ENCODE peak calls at places on chromosomes 3 and 15, in eight cellular contexts. One of them, this sample, is unnamed.

GRCh38 chr15:56942118-56942517 is 23.7 kb downstream of the TCF12 start:
- DNase-seq in PC-3: no peak
- DNase-seq in hepatocyte: no peak
- DNase-seq in HCT116: no peak
- DNase-seq in SK-N-SH: no peak
- DNase-seq in MM.1S: no peak
- DNase-seq in neural progenitor cell: no peak
- DNase-seq in OCI-LY7: no peak
- DNase-seq in this sample: no peak

GRCh38 chr3:193816656-193817311 is 223.8 kb downstream of the OPA1 start:
- DNase-seq in neural progenitor cell: peak; percentile 94
- DNase-seq in SK-N-SH: peak; percentile 67
- DNase-seq in MM.1S: no peak
- DNase-seq in hepatocyte: peak; percentile 85
- DNase-seq in PC-3: no peak
- DNase-seq in HCT116: no peak
- DNase-seq in OCI-LY7: no peak
- DNase-seq in this sample: peak; percentile 49

GRCh38 chr3:36514171-36514570 is 133.9 kb downstream of the STAC start:
- DNase-seq in OCI-LY7: no peak
- DNase-seq in hepatocyte: no peak
- DNase-seq in SK-N-SH: no peak
- DNase-seq in neural progenitor cell: no peak
- DNase-seq in PC-3: peak; percentile 36
- DNase-seq in MM.1S: no peak
- DNase-seq in HCT116: no peak
- DNase-seq in this sample: peak; percentile 13

GRCh38 chr3:139533781-139534443 is 5.6 kb downstream of the RBP1 start:
- DNase-seq in SK-N-SH: peak; percentile 71
- DNase-seq in hepatocyte: peak; percentile 30
- DNase-seq in HCT116: peak; percentile 69
- DNase-seq in MM.1S: no peak
- DNase-seq in neural progenitor cell: no peak
- DNase-seq in PC-3: peak; percentile 74
- DNase-seq in OCI-LY7: no peak
- DNase-seq in this sample: peak; percentile 13

GRCh38 chr15:26201177-26201858 is 338.2 kb upstream of the ATP10A start:
- DNase-seq in hepatocyte: no peak
- DNase-seq in OCI-LY7: no peak
- DNase-seq in SK-N-SH: no peak
- DNase-seq in HCT116: no peak
- DNase-seq in neural progenitor cell: peak; percentile 12
- DNase-seq in MM.1S: no peak
- DNase-seq in PC-3: no peak
- DNase-seq in this sample: no peak

GRCh38 chr3:131338948-131339640 is 42.5 kb upstream of the NUDT16 start:
- DNase-seq in HCT116: no peak
- DNase-seq in neural progenitor cell: no peak
- DNase-seq in OCI-LY7: no peak
- DNase-seq in PC-3: no peak
- DNase-seq in SK-N-SH: no peak
- DNase-seq in MM.1S: no peak
- DNase-seq in hepatocyte: no peak
- DNase-seq in this sample: peak; percentile 49

GRCh38 chr3:10707984-10708868 is 107.8 kb upstream of the SLC6A11 start:
- DNase-seq in neural progenitor cell: peak; percentile 22
- DNase-seq in PC-3: no peak
- DNase-seq in HCT116: no peak
- DNase-seq in OCI-LY7: no peak
- DNase-seq in MM.1S: no peak
- DNase-seq in SK-N-SH: peak; percentile 35
- DNase-seq in hepatocyte: no peak
- DNase-seq in this sample: peak; percentile 8

GRCh38 chr3:150766742-150767141 is 3.8 kb upstream of the SIAH2 start:
- DNase-seq in neural progenitor cell: no peak
- DNase-seq in hepatocyte: no peak
- DNase-seq in OCI-LY7: no peak
- DNase-seq in PC-3: no peak
- DNase-seq in HCT116: no peak
- DNase-seq in SK-N-SH: no peak
- DNase-seq in MM.1S: no peak
- DNase-seq in this sample: no peak

GRCh38 chr3:10391391-10391790 is 70.5 kb upstream of the SEC13 start:
- DNase-seq in OCI-LY7: no peak
- DNase-seq in hepatocyte: no peak
- DNase-seq in PC-3: no peak
- DNase-seq in neural progenitor cell: no peak
- DNase-seq in SK-N-SH: no peak
- DNase-seq in HCT116: no peak
- DNase-seq in MM.1S: no peak
- DNase-seq in this sample: no peak

GRCh38 chr3:196120291-196120951 is 38.5 kb upstream of the TFRC start:
- DNase-seq in OCI-LY7: peak; percentile 40
- DNase-seq in MM.1S: no peak
- DNase-seq in SK-N-SH: no peak
- DNase-seq in PC-3: no peak
- DNase-seq in hepatocyte: peak; percentile 25
- DNase-seq in HCT116: no peak
- DNase-seq in neural progenitor cell: no peak
- DNase-seq in this sample: no peak

GRCh38 chr3:196117809-196118208 is 35.9 kb upstream of the TFRC start:
- DNase-seq in MM.1S: no peak
- DNase-seq in OCI-LY7: no peak
- DNase-seq in PC-3: no peak
- DNase-seq in neural progenitor cell: no peak
- DNase-seq in hepatocyte: no peak
- DNase-seq in SK-N-SH: no peak
- DNase-seq in HCT116: no peak
- DNase-seq in this sample: no peak

GRCh38 chr3:196122688-196123046 is 40.8 kb upstream of the TFRC start:
- DNase-seq in OCI-LY7: no peak
- DNase-seq in neural progenitor cell: no peak
- DNase-seq in SK-N-SH: no peak
- DNase-seq in hepatocyte: no peak
- DNase-seq in MM.1S: no peak
- DNase-seq in PC-3: no peak
- DNase-seq in HCT116: no peak
- DNase-seq in this sample: no peak

GRCh38 chr3:196124608-196125007 is 42.7 kb upstream of the TFRC start:
- DNase-seq in neural progenitor cell: no peak
- DNase-seq in SK-N-SH: no peak
- DNase-seq in MM.1S: no peak
- DNase-seq in OCI-LY7: no peak
- DNase-seq in PC-3: no peak
- DNase-seq in HCT116: no peak
- DNase-seq in hepatocyte: no peak
- DNase-seq in this sample: no peak

GRCh38 chr3:196122021-196122687 is 40.3 kb upstream of the TFRC start:
- DNase-seq in HCT116: no peak
- DNase-seq in hepatocyte: peak; percentile 44
- DNase-seq in OCI-LY7: no peak
- DNase-seq in PC-3: no peak
- DNase-seq in MM.1S: no peak
- DNase-seq in SK-N-SH: no peak
- DNase-seq in neural progenitor cell: no peak
- DNase-seq in this sample: no peak
- H2AFZ ChIP-seq in HCT116: no peak overlapping the region
- H2AFZ ChIP-seq in hepatocyte: no peak overlapping the region
- H2AFZ ChIP-seq in OCI-LY7: no peak overlapping the region
- H2AFZ ChIP-seq in PC-3: no peak overlapping the region
- H2AFZ ChIP-seq in MM.1S: no peak overlapping the region
- H2AFZ ChIP-seq in SK-N-SH: no peak overlapping the region
- H2AFZ ChIP-seq in neural progenitor cell: no peak overlapping the region
- H2AFZ ChIP-seq in this sample: no peak overlapping the region

GRCh38 chr15:95252404-95252803 is 1021.0 kb downstream of the MCTP2 start:
- DNase-seq in SK-N-SH: no peak
- DNase-seq in OCI-LY7: no peak
- DNase-seq in neural progenitor cell: no peak
- DNase-seq in hepatocyte: no peak
- DNase-seq in HCT116: no peak
- DNase-seq in MM.1S: no peak
- DNase-seq in PC-3: peak; percentile 38
- DNase-seq in this sample: peak; percentile 61
- TF ChIP-seq EZH2phosphoT487 in SK-N-SH: no peak
- TF ChIP-seq EZH2phosphoT487 in OCI-LY7: no peak
- TF ChIP-seq EZH2phosphoT487 in neural progenitor cell: no peak
- TF ChIP-seq EZH2phosphoT487 in hepatocyte: no peak
- TF ChIP-seq EZH2phosphoT487 in HCT116: no peak
- TF ChIP-seq EZH2phosphoT487 in MM.1S: no peak
- TF ChIP-seq EZH2phosphoT487 in PC-3: no peak
- TF ChIP-seq EZH2phosphoT487 in this sample: no peak

DNA sequence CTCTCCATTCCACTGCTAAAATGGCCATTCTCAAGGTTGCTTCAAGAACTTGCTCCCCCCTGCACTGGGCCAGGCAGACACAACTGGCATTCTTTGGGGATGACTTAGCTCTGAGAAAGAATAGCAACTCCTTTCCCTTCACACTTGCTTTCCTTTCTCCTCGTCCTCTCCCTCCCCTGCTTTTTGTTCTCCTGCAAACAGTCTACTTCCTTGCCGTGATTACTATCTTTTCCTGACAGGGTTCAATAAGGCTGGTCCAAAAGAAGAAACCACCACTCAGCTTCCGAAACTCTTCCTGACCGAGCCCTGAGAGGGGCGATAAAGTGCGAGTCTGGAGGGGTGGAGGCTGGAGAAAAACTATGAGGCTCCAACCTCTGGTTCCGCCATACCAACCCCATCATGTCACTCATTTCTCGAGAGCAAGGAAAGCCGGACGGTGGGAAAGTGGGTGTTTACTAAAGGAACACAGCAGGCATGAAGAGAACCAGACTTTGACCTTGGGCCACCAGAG is 5.0 kb downstream of the AMOTL2 start:
- DNase-seq in SK-N-SH: no peak
- DNase-seq in HCT116: no peak
- DNase-seq in PC-3: no peak
- DNase-seq in neural progenitor cell: no peak
- DNase-seq in MM.1S: no peak
- DNase-seq in OCI-LY7: no peak
- DNase-seq in hepatocyte: no peak
- DNase-seq in this sample: peak; percentile 78
- H3K4me1 ChIP-seq in SK-N-SH: peaks cover 77% of the 10 kb centered on the region
- H3K4me1 ChIP-seq in HCT116: peaks cover 39% of the 10 kb centered on the region
- H3K4me1 ChIP-seq in PC-3: peaks cover 43% of the 10 kb centered on the region
- H3K4me1 ChIP-seq in neural progenitor cell: peaks cover 55% of the 10 kb centered on the region
- H3K4me1 ChIP-seq in MM.1S: peaks cover 15% of the 10 kb centered on the region
- H3K4me1 ChIP-seq in OCI-LY7: peaks cover 11% of the 10 kb centered on the region
- H3K4me1 ChIP-seq in hepatocyte: peaks cover 73% of the 10 kb centered on the region
- H3K4me1 ChIP-seq in this sample: peaks cover 72% of the 10 kb centered on the region

GRCh38 chr3:41933154-41933676 is 28.7 kb downstream of the ULK4 start:
- DNase-seq in PC-3: peak; percentile 95
- DNase-seq in OCI-LY7: no peak
- DNase-seq in neural progenitor cell: no peak
- DNase-seq in SK-N-SH: no peak
- DNase-seq in MM.1S: no peak
- DNase-seq in HCT116: no peak
- DNase-seq in hepatocyte: no peak
- DNase-seq in this sample: peak; percentile 72
- H2AFZ ChIP-seq in PC-3: no peak overlapping the region
- H2AFZ ChIP-seq in OCI-LY7: no peak overlapping the region
- H2AFZ ChIP-seq in neural progenitor cell: no peak overlapping the region
- H2AFZ ChIP-seq in SK-N-SH: no peak overlapping the region
- H2AFZ ChIP-seq in MM.1S: no peak overlapping the region
- H2AFZ ChIP-seq in HCT116: no peak overlapping the region
- H2AFZ ChIP-seq in hepatocyte: no peak overlapping the region
- H2AFZ ChIP-seq in this sample: no peak overlapping the region

GRCh38 chr15:101332061-101332467 is 37.0 kb upstream of the SNRPA1 start:
- DNase-seq in HCT116: no peak
- DNase-seq in hepatocyte: no peak
- DNase-seq in neural progenitor cell: no peak
- DNase-seq in SK-N-SH: no peak
- DNase-seq in MM.1S: no peak
- DNase-seq in OCI-LY7: no peak
- DNase-seq in PC-3: no peak
- DNase-seq in this sample: no peak

GRCh38 chr15:101329867-101330380 is 34.9 kb upstream of the SNRPA1 start:
- DNase-seq in neural progenitor cell: no peak
- DNase-seq in PC-3: no peak
- DNase-seq in SK-N-SH: no peak
- DNase-seq in hepatocyte: no peak
- DNase-seq in HCT116: no peak
- DNase-seq in OCI-LY7: no peak
- DNase-seq in MM.1S: no peak
- DNase-seq in this sample: no peak

GRCh38 chr15:101327147-101327740 is 32.2 kb upstream of the SNRPA1 start:
- DNase-seq in SK-N-SH: no peak
- DNase-seq in neural progenitor cell: no peak
- DNase-seq in MM.1S: no peak
- DNase-seq in HCT116: no peak
- DNase-seq in PC-3: no peak
- DNase-seq in hepatocyte: peak; percentile 4
- DNase-seq in OCI-LY7: no peak
- DNase-seq in this sample: no peak

GRCh38 chr15:101328001-101328400 is 33.0 kb upstream of the SNRPA1 start:
- DNase-seq in neural progenitor cell: no peak
- DNase-seq in SK-N-SH: no peak
- DNase-seq in hepatocyte: no peak
- DNase-seq in MM.1S: no peak
- DNase-seq in OCI-LY7: no peak
- DNase-seq in PC-3: no peak
- DNase-seq in HCT116: no peak
- DNase-seq in this sample: no peak

DNA sequence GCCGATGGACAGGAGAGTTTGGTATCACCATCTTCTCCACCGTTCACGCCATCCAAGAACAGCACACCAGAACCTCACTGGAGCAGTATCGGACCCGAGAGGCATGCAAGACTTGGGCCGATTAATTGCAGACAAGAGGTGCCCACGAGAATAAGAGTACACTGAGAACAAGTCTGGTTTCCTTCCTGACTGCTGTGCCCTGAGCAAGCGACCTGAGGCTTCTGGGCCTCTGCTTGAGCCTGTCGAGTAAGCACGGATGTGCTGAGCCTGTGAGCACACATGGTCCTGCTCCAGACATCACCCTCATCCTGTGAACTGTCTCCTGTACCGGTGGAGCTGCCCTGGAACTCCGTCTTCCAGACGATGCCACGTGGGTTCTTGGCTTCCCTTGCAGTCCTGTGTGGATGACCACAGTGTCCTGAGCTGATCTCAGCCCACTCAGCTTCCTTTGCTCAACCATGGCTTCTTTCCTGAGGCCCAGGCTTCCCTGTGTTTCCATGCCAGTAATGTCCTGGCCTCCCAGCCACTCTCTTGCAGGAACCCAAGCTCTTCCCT is 34.3 kb upstream of the SNRPA1 start:
- DNase-seq in MM.1S: no peak
- DNase-seq in PC-3: no peak
- DNase-seq in SK-N-SH: no peak
- DNase-seq in HCT116: no peak
- DNase-seq in neural progenitor cell: no peak
- DNase-seq in hepatocyte: no peak
- DNase-seq in OCI-LY7: no peak
- DNase-seq in this sample: no peak
- TF ChIP-seq EZH2phosphoT487 in MM.1S: no peak
- TF ChIP-seq EZH2phosphoT487 in PC-3: no peak
- TF ChIP-seq EZH2phosphoT487 in SK-N-SH: no peak
- TF ChIP-seq EZH2phosphoT487 in HCT116: no peak
- TF ChIP-seq EZH2phosphoT487 in neural progenitor cell: no peak
- TF ChIP-seq EZH2phosphoT487 in hepatocyte: no peak
- TF ChIP-seq EZH2phosphoT487 in OCI-LY7: no peak
- TF ChIP-seq EZH2phosphoT487 in this sample: no peak

DNA sequence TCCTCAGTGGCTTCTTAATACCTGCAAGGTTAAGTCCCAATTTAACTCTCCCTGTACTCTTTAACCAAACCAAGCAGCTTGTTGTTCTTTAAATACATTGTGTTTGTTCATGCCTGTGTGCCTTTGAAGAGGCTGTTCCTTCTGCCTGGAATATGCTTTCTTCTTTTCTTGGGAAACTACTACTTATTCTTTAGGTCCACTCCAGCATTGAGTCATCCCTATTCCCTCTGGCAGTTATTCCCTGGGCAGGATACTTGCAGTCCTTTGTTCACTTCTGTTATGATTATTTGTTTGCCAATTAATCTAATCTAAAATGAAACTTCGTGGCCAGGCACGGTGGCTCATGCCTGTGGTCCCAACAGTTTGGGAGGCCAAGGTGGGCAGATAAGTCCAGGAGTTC is 139.3 kb downstream of the ZNF609 start:
- DNase-seq in OCI-LY7: no peak
- DNase-seq in PC-3: peak; percentile 28
- DNase-seq in MM.1S: no peak
- DNase-seq in hepatocyte: no peak
- DNase-seq in SK-N-SH: no peak
- DNase-seq in HCT116: no peak
- DNase-seq in neural progenitor cell: no peak
- DNase-seq in this sample: peak; percentile 48
- H3K4me1 ChIP-seq in OCI-LY7: peaks cover 14% of the 10 kb centered on the region
- H3K4me1 ChIP-seq in PC-3: peaks cover 20% of the 10 kb centered on the region
- H3K4me1 ChIP-seq in MM.1S: peaks cover 5% of the 10 kb centered on the region
- H3K4me1 ChIP-seq in hepatocyte: peaks cover 17% of the 10 kb centered on the region
- H3K4me1 ChIP-seq in SK-N-SH: peaks cover 29% of the 10 kb centered on the region
- H3K4me1 ChIP-seq in HCT116: peaks cover 18% of the 10 kb centered on the region
- H3K4me1 ChIP-seq in neural progenitor cell: peaks cover 24% of the 10 kb centered on the region
- H3K4me1 ChIP-seq in this sample: peaks cover 25% of the 10 kb centered on the region